ENCODE peak calls at places on chromosomes 13 and 19, in four cellular contexts. T is H9, Y is IMR-90, H is H1. L is an unnamed sample.

GRCh38 chr13:93249259-93249917 is 22.8 kb downstream of the GPC6 start:
- DNase-seq in T (no peak), Y (peak), H (no peak), L (peak)

GRCh38 chr13:53010374-53011105 is 18.1 kb upstream of the OLFM4 start:
- DNase-seq in T (no peak), Y (no peak), H (no peak), L (no peak)

GRCh38 chr13:34064456-34065205 is 246.7 kb downstream of the RFC3 start:
- DNase-seq in T (no peak), Y (no peak), H (no peak), L (no peak)

GRCh38 chr13:79541426-79542049 is 60.6 kb downstream of the NDFIP2 start:
- DNase-seq in T (no peak), Y (peak), H (no peak), L (peak)

GRCh38 chr19:38250821-38251563 is 5.2 kb downstream of the PPP1R14A start:
- DNase-seq in T (peak), Y (no peak), H (peak), L (no peak)

GRCh38 chr13:78602561-78603239 is 652 bp downstream of the POU4F1 start:
- DNase-seq in T (peak), Y (no peak), H (peak), L (no peak)

GRCh38 chr19:1122021-1122971 is 18.5 kb downstream of the GPX4 start:
- DNase-seq in T (no peak), Y (no peak), H (no peak), L (no peak)

GRCh38 chr19:41031926-41032325 is 40.8 kb downstream of the CYP2B6 start:
- DNase-seq in T (no peak), Y (no peak), H (no peak), L (no peak)

GRCh38 chr13:23741879-23742510 is 147.2 kb downstream of the MIPEP start:
- DNase-seq in T (peak), Y (no peak), H (peak), L (peak)

GRCh38 chr13:103431880-103432279 is 365.7 kb upstream of the SLC10A2 start:
- DNase-seq in T (no peak), Y (no peak), H (no peak), L (no peak)

GRCh38 chr13:46404732-46405097 is 17.7 kb upstream of the RUBCNL start:
- DNase-seq in T (no peak), Y (no peak), H (no peak), L (no peak)

GRCh38 chr13:79775830-79776229 is 294.9 kb downstream of the NDFIP2 start:
- DNase-seq in T (no peak), Y (peak), H (no peak), L (peak)

GRCh38 chr13:96984061-96984508 is 10.2 kb downstream of the OXGR1 start:
- DNase-seq in T (peak), Y (no peak), H (no peak), L (peak)

GRCh38 chr13:22937241-22937640 is 243.5 kb upstream of the SGCG start:
- DNase-seq in T (no peak), Y (no peak), H (no peak), L (no peak)

GRCh38 chr13:35512271-35512920 is 35.9 kb upstream of the MAB21L1 start:
- DNase-seq in T (no peak), Y (peak), H (no peak), L (peak)

GRCh38 chr19:56109216-56109615 is 11.9 kb downstream of the ZNF787 start:
- DNase-seq in T (no peak), Y (peak), H (no peak), L (no peak)

GRCh38 chr19:33700408-33700757 is 78.6 kb downstream of the CHST8 start:
- DNase-seq in T (no peak), Y (no peak), H (no peak), L (no peak)

GRCh38 chr19:52941941-52942370 is 18.7 kb upstream of the ZNF888 start:
- DNase-seq in T (peak), Y (peak), H (peak), L (peak)

GRCh38 chr19:42282036-42282762 is 13.1 kb downstream of the CIC start:
- DNase-seq in T (no peak), Y (peak), H (peak), L (no peak)

GRCh38 chr13:64723735-64724134 is 2506.4 kb downstream of the PCDH9 start:
- DNase-seq in T (no peak), Y (peak), H (no peak), L (peak)

GRCh38 chr13:51643882-51644281 is 59.6 kb downstream of the WDFY2 start:
- DNase-seq in T (no peak), Y (peak), H (no peak), L (peak)

GRCh38 chr19:1624458-1624857 is 19.2 kb upstream of the UQCR11 start:
- DNase-seq in T (peak), Y (peak), H (peak), L (peak)

GRCh38 chr13:108777421-108778420 is 148.3 kb downstream of the MYO16 start:
- DNase-seq in T (peak), Y (peak), H (no peak), L (peak)

GRCh38 chr13:71252191-71252704 is 614.8 kb downstream of the DACH1 start:
- DNase-seq in T (no peak), Y (no peak), H (no peak), L (no peak)

GRCh38 chr13:76289558-76289957 is 596.6 kb downstream of the KCTD12 start:
- DNase-seq in T (no peak), Y (no peak), H (no peak), L (no peak)

GRCh38 chr13:114097893-114098688 is 34.3 kb downstream of the RASA3 start:
- DNase-seq in T (no peak), Y (no peak), H (no peak), L (no peak)

GRCh38 chr19:21694171-21694906 is 73.0 kb downstream of the ZNF100 start:
- DNase-seq in T (no peak), Y (no peak), H (no peak), L (no peak)

DNA sequence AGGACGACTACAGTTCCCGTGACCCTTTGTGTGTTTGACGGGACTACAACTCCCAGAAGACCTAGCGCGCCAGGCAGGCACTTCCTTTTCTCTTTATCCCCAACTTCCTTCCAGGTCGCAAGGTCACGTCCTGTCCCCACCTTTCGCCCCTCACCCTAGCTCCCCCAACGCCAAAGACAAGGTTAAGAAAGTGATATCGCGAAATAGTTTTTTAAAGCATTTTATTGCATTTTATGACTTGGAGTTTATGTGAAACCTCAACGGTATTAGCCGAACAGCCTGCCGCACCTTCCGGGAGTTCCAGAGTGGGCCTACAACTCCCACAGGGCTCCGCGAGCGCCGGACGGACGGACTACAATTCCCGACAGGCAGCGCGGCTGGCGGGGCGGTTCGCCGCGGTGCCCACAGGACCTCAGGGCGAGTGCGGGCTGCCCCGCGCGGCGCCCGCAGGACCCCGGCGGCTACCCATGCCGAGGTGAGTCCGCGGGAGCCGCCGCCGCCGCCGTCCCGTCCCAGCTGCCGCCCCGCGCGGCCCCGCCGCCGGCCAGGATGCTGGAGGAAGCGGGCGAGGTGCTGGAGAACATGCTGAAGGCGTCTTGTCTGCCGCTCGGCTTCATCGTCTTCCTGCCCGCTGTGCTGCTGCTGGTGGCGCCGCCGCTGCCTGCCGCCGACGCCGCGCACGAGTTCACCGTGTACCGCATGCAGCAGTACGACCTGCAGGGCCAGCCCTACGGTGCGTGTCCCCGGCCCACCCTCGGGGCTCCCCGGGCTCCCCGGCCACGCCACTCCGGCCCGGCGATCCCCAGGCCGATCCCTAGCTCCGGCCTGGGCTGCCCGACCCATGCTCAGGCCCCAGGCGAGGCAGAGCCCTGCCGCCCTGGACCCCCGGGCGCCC is at the start of gene NCLN:
- DNase-seq in T (peak), Y (peak), H (peak), L (peak)
- H3K56ac ChIP-seq in T (no peak), Y (peak), H (peak), L (peak)

GRCh38 chr19:35220315-35220921 is 8.1 kb downstream of the FAM187B start:
- DNase-seq in T (no peak), Y (no peak), H (no peak), L (peak)
- H3K56ac ChIP-seq in T (no peak), Y (no peak), H (no peak), L (peak)

GRCh38 chr19:13906525-13906904 is 514 bp downstream of the CC2D1A start:
- DNase-seq in T (no peak), Y (no peak), H (no peak), L (no peak)
- H3K56ac ChIP-seq in T (no peak), Y (no peak), H (no peak), L (peak)

DNA sequence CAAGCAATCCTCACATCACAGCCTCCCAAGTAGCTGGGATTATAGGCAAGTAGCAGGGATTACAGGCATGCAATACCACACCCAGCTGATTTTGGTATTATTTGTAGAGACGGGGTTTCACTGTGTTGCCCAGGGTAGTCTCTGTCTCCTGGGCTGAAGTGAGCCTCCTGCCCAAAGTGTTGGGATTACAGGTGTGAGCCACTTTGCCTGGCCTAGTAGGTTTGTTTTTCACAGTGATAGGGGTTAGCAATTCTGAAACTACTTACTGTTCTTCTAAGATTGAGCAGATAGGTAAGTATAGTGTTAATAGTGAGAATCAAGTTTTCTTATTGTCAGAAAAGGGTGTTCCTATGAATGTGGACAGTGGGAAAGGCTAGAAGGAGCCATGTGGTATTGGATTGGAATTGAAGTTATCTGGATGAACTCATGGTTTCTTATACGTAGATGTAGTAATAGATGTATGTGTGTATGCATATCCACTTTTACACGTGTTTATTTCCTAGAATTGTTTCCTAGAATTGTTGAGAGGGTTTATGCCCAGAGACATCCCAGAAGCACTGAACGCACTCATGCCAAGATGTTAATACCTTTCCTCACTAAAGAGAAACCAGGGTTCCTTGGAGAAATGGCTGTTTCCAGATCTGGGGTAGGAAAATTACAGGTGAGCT is 49.1 kb downstream of the SAE1 start:
- DNase-seq in T (no peak), Y (no peak), H (no peak), L (no peak)
- H3K56ac ChIP-seq in T (no peak), Y (no peak), H (no peak), L (no peak)

GRCh38 chr19:30407310-30407709 is 35.1 kb downstream of the ZNF536 start:
- DNase-seq in T (no peak), Y (no peak), H (peak), L (no peak)

GRCh38 chr19:30403583-30403982 is 31.4 kb downstream of the ZNF536 start:
- DNase-seq in T (no peak), Y (no peak), H (peak), L (no peak)

GRCh38 chr19:30406220-30406944 is 34.2 kb downstream of the ZNF536 start:
- DNase-seq in T (no peak), Y (no peak), H (peak), L (peak)

GRCh38 chr19:30402790-30403189 is 30.6 kb downstream of the ZNF536 start:
- DNase-seq in T (no peak), Y (no peak), H (peak), L (peak)
- H3K56ac ChIP-seq in T (no peak), Y (no peak), H (no peak), L (no peak)

GRCh38 chr19:51820821-51821446 is 26.0 kb downstream of the FPR3 start:
- DNase-seq in T (no peak), Y (no peak), H (no peak), L (no peak)
- H3K56ac ChIP-seq in T (no peak), Y (no peak), H (no peak), L (no peak)

L was measured in mesendoderm.